ENCODE peak calls at places on chromosomes 13 and 19, in five cellular contexts. F is skeletal muscle cell; D is EL; T is psoas muscle; E is naive thymus-derived CD8-positive, alpha-beta T cell. S is an unnamed sample.

GRCh38 chr13:73056054-73056962 is 2.5 kb upstream of the KLF5 start:
- DNase-seq in T (no peak), E (no peak), D (peak; percentile 88), F (peak; percentile 51), S (no peak)

GRCh38 chr19:29714371-29714952 is 599 bp downstream of the C19orf12 start:
- DNase-seq in T (no peak), F (no peak), E (peak; percentile 38), D (no peak), S (peak; percentile 66)

GRCh38 chr19:2149980-2150793 is 1.2 kb downstream of the AP3D1 start:
- DNase-seq in F (no peak), T (no peak), D (peak; percentile 30), E (no peak), S (no peak)

GRCh38 chr19:12364391-12365093 is 941 bp downstream of the ZNF442 start:
- DNase-seq in E (peak; percentile 8), D (peak; percentile 31), T (no peak), F (no peak), S (peak; percentile 2)

GRCh38 chr19:2648528-2648937 is 54.0 kb downstream of the GNG7 start:
- DNase-seq in F (no peak), E (peak; percentile 67), D (peak; percentile 73), T (peak; percentile 73), S (peak; percentile 73)

GRCh38 chr19:55209430-55210119 is at the start of gene PTPRH:
- DNase-seq in D (no peak), T (no peak), E (no peak), F (no peak), S (no peak)

GRCh38 chr19:47540748-47541147 is 25.9 kb upstream of the NAPA start:
- DNase-seq in D (peak; percentile 31), T (no peak), E (no peak), F (no peak), S (no peak)

GRCh38 chr19:17749912-17750317 is 1.4 kb upstream of the FCHO1 start:
- DNase-seq in T (no peak), E (no peak), F (no peak), D (no peak), S (no peak)

GRCh38 chr19:41540041-41540695 is 35.8 kb upstream of the CEACAM21 start:
- DNase-seq in T (no peak), E (no peak), D (no peak), F (no peak), S (no peak)

GRCh38 chr13:52449323-52450011 is 967 bp downstream of the VPS36 start:
- DNase-seq in F (no peak), D (no peak), T (no peak), E (no peak), S (no peak)

GRCh38 chr19:39247701-39248664 is 673 bp downstream of the IFNL4 start:
- DNase-seq in E (no peak), F (no peak), D (no peak), T (no peak), S (no peak)

GRCh38 chr19:47273313-47274070 is 1.2 kb upstream of the INAFM1 start:
- DNase-seq in T (peak; percentile 92), E (peak; percentile 81), D (peak; percentile 95), F (peak; percentile 78), S (peak; percentile 87)

GRCh38 chr19:48896191-48896720 is 2.3 kb downstream of the TULP2 start:
- DNase-seq in T (peak; percentile 64), F (no peak), D (peak; percentile 40), E (peak; percentile 55), S (no peak)

GRCh38 chr13:53138369-53139036 is 109.9 kb downstream of the OLFM4 start:
- DNase-seq in T (peak; percentile 59), F (peak; percentile 23), D (peak; percentile 63), E (no peak), S (no peak)

GRCh38 chr13:78589206-78589605 is 14.1 kb downstream of the POU4F1 start:
- DNase-seq in T (no peak), E (no peak), D (peak; percentile 26), F (no peak), S (no peak)

GRCh38 chr19:46732172-46732938 is 13.5 kb upstream of the FKRP start:
- DNase-seq in E (no peak), D (no peak), T (no peak), F (no peak), S (no peak)

GRCh38 chr13:27660511-27660910 is 38.8 kb downstream of the POLR1D start:
- DNase-seq in F (no peak), D (no peak), E (no peak), T (no peak), S (no peak)

GRCh38 chr13:77555246-77555645 is 19.7 kb downstream of the SCEL start:
- DNase-seq in T (no peak), F (no peak), D (no peak), E (no peak), S (no peak)

GRCh38 chr19:40719414-40719894 is 2.5 kb downstream of the ITPKC start:
- DNase-seq in D (no peak), T (peak; percentile 27), E (no peak), F (no peak), S (no peak)

GRCh38 chr19:31285744-31286143 is 63.5 kb downstream of the TSHZ3 start:
- DNase-seq in D (peak; percentile 6), T (no peak), E (no peak), F (peak; percentile 51), S (no peak)

GRCh38 chr19:48738557-48739399 is 1.6 kb downstream of the RASIP1 start:
- DNase-seq in E (peak; percentile 96), D (peak; percentile 86), F (peak; percentile 28), T (peak; percentile 94), S (peak; percentile 88)

GRCh38 chr13:44669534-44669933 is 93.4 kb upstream of the TSC22D1 start:
- DNase-seq in T (no peak), E (no peak), F (no peak), D (no peak), S (no peak)

GRCh38 chr19:2803486-2804155 is 16.0 kb upstream of the ZNF554 start:
- DNase-seq in E (no peak), D (no peak), T (no peak), F (no peak), S (no peak)

S was measured in T-cell.